ENCODE peak calls at places on chromosomes 7 and 10, in four cellular contexts. N is Caki2; A is activated CD8-positive, alpha-beta memory T cell treated with anti-CD3 and anti-CD28 coated beads, Interleukin-2, amount 50 U/mL, for 4 hours; O is omental fat pad. D is an unnamed sample.

GRCh38 chr7:141838581-141838980 is 2.7 kb downstream of the PRSS37 start:
- DNase-seq in O (no peak), N (no peak), A (no peak), D (no peak)

GRCh38 chr7:159144756-159145543 is at the start of gene VIPR2:
- DNase-seq in O (no peak), N (no peak), A (peak; percentile 38), D (peak; percentile 66)

GRCh38 chr7:107999814-108000560 is 3.0 kb downstream of the LAMB1 start:
- DNase-seq in A (no peak), O (no peak), N (peak; percentile 45), D (no peak)

GRCh38 chr10:32687546-32687945 is 241.6 kb downstream of the CCDC7 start:
- DNase-seq in A (no peak), N (no peak), O (no peak), D (no peak)

GRCh38 chr7:17313175-17313574 is 14.7 kb downstream of the AHR start:
- DNase-seq in O (no peak), N (no peak), A (no peak), D (no peak)

GRCh38 chr7:36862685-36863375 is 138.5 kb upstream of the AOAH start:
- DNase-seq in A (no peak), O (no peak), N (no peak), D (no peak)

GRCh38 chr10:35739998-35740397 is 97.9 kb upstream of the FZD8 start:
- DNase-seq in N (no peak), O (no peak), A (no peak), D (no peak)

GRCh38 chr7:12715372-12716133 is 28.1 kb downstream of the ARL4A start:
- DNase-seq in O (peak; percentile 54), N (peak; percentile 73), A (peak; percentile 15), D (peak; percentile 86)

GRCh38 chr10:7813481-7813880 is 4.8 kb upstream of the TAF3 start:
- DNase-seq in N (no peak), O (no peak), A (no peak), D (no peak)

GRCh38 chr7:143367972-143368371 is 5.5 kb upstream of the FAM131B start:
- DNase-seq in A (no peak), O (no peak), N (peak; percentile 44), D (no peak)

GRCh38 chr10:87837445-87837844 is 19.4 kb upstream of the ATAD1 start:
- DNase-seq in O (no peak), N (no peak), A (no peak), D (no peak)

GRCh38 chr7:36430171-36430570 is 40.5 kb downstream of the ANLN start:
- DNase-seq in A (no peak), O (no peak), N (no peak), D (no peak)

GRCh38 chr10:23035569-23035968 is 59.8 kb upstream of the MSRB2 start:
- DNase-seq in A (no peak), N (no peak), O (no peak), D (no peak)

GRCh38 chr10:107166378-107166777 is 1.9 kb upstream of the SORCS1 start:
- DNase-seq in N (no peak), O (no peak), A (no peak), D (no peak)

D was measured in coronary artery.